ENCODE peak calls at places on chromosome 4, in ten cellular contexts. One of them, this sample, is unnamed.

GRCh38 chr4:175215657-175216056 is 297.5 kb downstream of the ADAM29 start:
- DNase-seq in HepG2: no peak
- DNase-seq in ovary: no peak
- DNase-seq in caudate nucleus: no peak
- DNase-seq in stimulated activated CD4-positive, alpha-beta T cell treated with anti-CD3 and anti-CD28 coated beads, Interleukin-1b, Interleukin-23, amount 100 ng/mL, for 48 hours: no peak
- DNase-seq in tibial artery: no peak
- DNase-seq in neural crest cell: no peak
- DNase-seq in fibroblast of lung: no peak
- DNase-seq in H4: no peak
- DNase-seq in WTC11: no peak
- DNase-seq in this sample: no peak

GRCh38 chr4:2788532-2789103 is 4.3 kb upstream of the SH3BP2 start:
- DNase-seq in stimulated activated CD4-positive, alpha-beta T cell treated with anti-CD3 and anti-CD28 coated beads, Interleukin-1b, Interleukin-23, amount 100 ng/mL, for 48 hours: no peak
- DNase-seq in caudate nucleus: no peak
- DNase-seq in HepG2: no peak
- DNase-seq in fibroblast of lung: no peak
- DNase-seq in neural crest cell: no peak
- DNase-seq in tibial artery: peak
- DNase-seq in WTC11: no peak
- DNase-seq in H4: peak
- DNase-seq in ovary: no peak
- DNase-seq in this sample: no peak

GRCh38 chr4:128880662-128881061 is 71.2 kb downstream of the JADE1 start:
- DNase-seq in ovary: no peak
- DNase-seq in neural crest cell: no peak
- DNase-seq in HepG2: no peak
- DNase-seq in WTC11: no peak
- DNase-seq in fibroblast of lung: no peak
- DNase-seq in stimulated activated CD4-positive, alpha-beta T cell treated with anti-CD3 and anti-CD28 coated beads, Interleukin-1b, Interleukin-23, amount 100 ng/mL, for 48 hours: no peak
- DNase-seq in tibial artery: no peak
- DNase-seq in caudate nucleus: no peak
- DNase-seq in H4: no peak
- DNase-seq in this sample: no peak

GRCh38 chr4:100889898-100890297 is 372.1 kb upstream of the EMCN start:
- DNase-seq in WTC11: no peak
- DNase-seq in tibial artery: no peak
- DNase-seq in fibroblast of lung: no peak
- DNase-seq in ovary: no peak
- DNase-seq in H4: no peak
- DNase-seq in caudate nucleus: no peak
- DNase-seq in stimulated activated CD4-positive, alpha-beta T cell treated with anti-CD3 and anti-CD28 coated beads, Interleukin-1b, Interleukin-23, amount 100 ng/mL, for 48 hours: no peak
- DNase-seq in HepG2: no peak
- DNase-seq in neural crest cell: no peak
- DNase-seq in this sample: no peak

GRCh38 chr4:41256131-41256739 is 493 bp upstream of the UCHL1 start:
- DNase-seq in H4: peak
- DNase-seq in neural crest cell: peak
- DNase-seq in fibroblast of lung: peak
- DNase-seq in ovary: no peak
- DNase-seq in HepG2: no peak
- DNase-seq in WTC11: peak
- DNase-seq in tibial artery: no peak
- DNase-seq in caudate nucleus: no peak
- DNase-seq in stimulated activated CD4-positive, alpha-beta T cell treated with anti-CD3 and anti-CD28 coated beads, Interleukin-1b, Interleukin-23, amount 100 ng/mL, for 48 hours: no peak
- DNase-seq in this sample: no peak

GRCh38 chr4:84218002-84218401 is 281.1 kb downstream of the NKX6-1 start:
- DNase-seq in neural crest cell: peak
- DNase-seq in stimulated activated CD4-positive, alpha-beta T cell treated with anti-CD3 and anti-CD28 coated beads, Interleukin-1b, Interleukin-23, amount 100 ng/mL, for 48 hours: no peak
- DNase-seq in fibroblast of lung: peak
- DNase-seq in WTC11: no peak
- DNase-seq in tibial artery: no peak
- DNase-seq in H4: peak
- DNase-seq in caudate nucleus: no peak
- DNase-seq in ovary: no peak
- DNase-seq in HepG2: no peak
- DNase-seq in this sample: no peak

GRCh38 chr4:110165382-110166285 is 32.8 kb downstream of the ELOVL6 start:
- DNase-seq in tibial artery: no peak
- DNase-seq in neural crest cell: no peak
- DNase-seq in H4: peak
- DNase-seq in HepG2: no peak
- DNase-seq in caudate nucleus: no peak
- DNase-seq in stimulated activated CD4-positive, alpha-beta T cell treated with anti-CD3 and anti-CD28 coated beads, Interleukin-1b, Interleukin-23, amount 100 ng/mL, for 48 hours: peak
- DNase-seq in ovary: no peak
- DNase-seq in WTC11: no peak
- DNase-seq in fibroblast of lung: peak
- DNase-seq in this sample: peak

GRCh38 chr4:3413675-3414420 is 27.9 kb upstream of the HGFAC start:
- DNase-seq in H4: no peak
- DNase-seq in HepG2: no peak
- DNase-seq in fibroblast of lung: no peak
- DNase-seq in stimulated activated CD4-positive, alpha-beta T cell treated with anti-CD3 and anti-CD28 coated beads, Interleukin-1b, Interleukin-23, amount 100 ng/mL, for 48 hours: no peak
- DNase-seq in caudate nucleus: no peak
- DNase-seq in neural crest cell: peak
- DNase-seq in tibial artery: peak
- DNase-seq in WTC11: no peak
- DNase-seq in ovary: peak
- DNase-seq in this sample: no peak

GRCh38 chr4:21769404-21770147 is 179.0 kb downstream of the KCNIP4 start:
- DNase-seq in ovary: no peak
- DNase-seq in fibroblast of lung: peak
- DNase-seq in neural crest cell: no peak
- DNase-seq in HepG2: no peak
- DNase-seq in stimulated activated CD4-positive, alpha-beta T cell treated with anti-CD3 and anti-CD28 coated beads, Interleukin-1b, Interleukin-23, amount 100 ng/mL, for 48 hours: no peak
- DNase-seq in WTC11: no peak
- DNase-seq in H4: peak
- DNase-seq in tibial artery: no peak
- DNase-seq in caudate nucleus: no peak
- DNase-seq in this sample: no peak

GRCh38 chr4:16202598-16202997 is 23.7 kb downstream of the TAPT1 start:
- DNase-seq in HepG2: no peak
- DNase-seq in WTC11: no peak
- DNase-seq in tibial artery: no peak
- DNase-seq in fibroblast of lung: no peak
- DNase-seq in stimulated activated CD4-positive, alpha-beta T cell treated with anti-CD3 and anti-CD28 coated beads, Interleukin-1b, Interleukin-23, amount 100 ng/mL, for 48 hours: no peak
- DNase-seq in caudate nucleus: no peak
- DNase-seq in neural crest cell: no peak
- DNase-seq in H4: no peak
- DNase-seq in ovary: no peak
- DNase-seq in this sample: no peak

GRCh38 chr4:100295792-100296191 is 105.5 kb upstream of the DDIT4L start:
- DNase-seq in tibial artery: no peak
- DNase-seq in caudate nucleus: no peak
- DNase-seq in ovary: no peak
- DNase-seq in fibroblast of lung: peak
- DNase-seq in HepG2: no peak
- DNase-seq in WTC11: no peak
- DNase-seq in stimulated activated CD4-positive, alpha-beta T cell treated with anti-CD3 and anti-CD28 coated beads, Interleukin-1b, Interleukin-23, amount 100 ng/mL, for 48 hours: no peak
- DNase-seq in H4: no peak
- DNase-seq in neural crest cell: no peak
- DNase-seq in this sample: no peak

GRCh38 chr4:7620814-7621176 is 186.1 kb upstream of the PSAPL1 start:
- DNase-seq in fibroblast of lung: no peak
- DNase-seq in stimulated activated CD4-positive, alpha-beta T cell treated with anti-CD3 and anti-CD28 coated beads, Interleukin-1b, Interleukin-23, amount 100 ng/mL, for 48 hours: no peak
- DNase-seq in tibial artery: no peak
- DNase-seq in WTC11: no peak
- DNase-seq in H4: no peak
- DNase-seq in neural crest cell: no peak
- DNase-seq in ovary: no peak
- DNase-seq in caudate nucleus: no peak
- DNase-seq in HepG2: no peak
- DNase-seq in this sample: no peak

GRCh38 chr4:159476886-159477285 is 374.0 kb downstream of the RAPGEF2 start:
- DNase-seq in neural crest cell: no peak
- DNase-seq in H4: no peak
- DNase-seq in stimulated activated CD4-positive, alpha-beta T cell treated with anti-CD3 and anti-CD28 coated beads, Interleukin-1b, Interleukin-23, amount 100 ng/mL, for 48 hours: no peak
- DNase-seq in ovary: no peak
- DNase-seq in HepG2: no peak
- DNase-seq in fibroblast of lung: no peak
- DNase-seq in caudate nucleus: no peak
- DNase-seq in tibial artery: no peak
- DNase-seq in WTC11: no peak
- DNase-seq in this sample: no peak

GRCh38 chr4:128924951-128925350 is 115.5 kb downstream of the JADE1 start:
- DNase-seq in neural crest cell: no peak
- DNase-seq in caudate nucleus: no peak
- DNase-seq in tibial artery: no peak
- DNase-seq in HepG2: no peak
- DNase-seq in WTC11: no peak
- DNase-seq in fibroblast of lung: peak
- DNase-seq in H4: no peak
- DNase-seq in ovary: no peak
- DNase-seq in stimulated activated CD4-positive, alpha-beta T cell treated with anti-CD3 and anti-CD28 coated beads, Interleukin-1b, Interleukin-23, amount 100 ng/mL, for 48 hours: no peak
- DNase-seq in this sample: no peak

GRCh38 chr4:119068529-119068962 is 67.1 kb upstream of the MYOZ2 start:
- DNase-seq in H4: no peak
- DNase-seq in tibial artery: no peak
- DNase-seq in ovary: no peak
- DNase-seq in HepG2: no peak
- DNase-seq in fibroblast of lung: peak
- DNase-seq in WTC11: no peak
- DNase-seq in caudate nucleus: no peak
- DNase-seq in neural crest cell: no peak
- DNase-seq in stimulated activated CD4-positive, alpha-beta T cell treated with anti-CD3 and anti-CD28 coated beads, Interleukin-1b, Interleukin-23, amount 100 ng/mL, for 48 hours: no peak
- DNase-seq in this sample: no peak

GRCh38 chr4:90137545-90137944 is 10.4 kb downstream of the CCSER1 start:
- DNase-seq in WTC11: no peak
- DNase-seq in H4: peak
- DNase-seq in stimulated activated CD4-positive, alpha-beta T cell treated with anti-CD3 and anti-CD28 coated beads, Interleukin-1b, Interleukin-23, amount 100 ng/mL, for 48 hours: no peak
- DNase-seq in neural crest cell: no peak
- DNase-seq in caudate nucleus: no peak
- DNase-seq in fibroblast of lung: peak
- DNase-seq in HepG2: peak
- DNase-seq in ovary: no peak
- DNase-seq in tibial artery: no peak
- DNase-seq in this sample: no peak